ENCODE peak calls at places on chromosomes 1 and 21, in eight cellular contexts. C, Y, H, R, E, A, K and I are unnamed samples.

GRCh38 chr1:201842472-201843020 is 13.6 kb downstream of the IPO9 start:
- DNase-seq in Y (no peak), E (no peak), A (no peak), H (no peak), R (no peak), C (no peak), K (no peak), I (no peak)

GRCh38 chr1:2466834-2467554 is 9.1 kb upstream of the PLCH2 start:
- DNase-seq in R (peak; percentile 19), Y (no peak), C (no peak), E (no peak), H (no peak), K (no peak), A (no peak), I (no peak)

GRCh38 chr1:2322065-2322571 is 69.2 kb downstream of the MORN1 start:
- DNase-seq in Y (peak; percentile 82), K (no peak), H (no peak), C (no peak), E (peak; percentile 53), R (no peak), A (peak; percentile 65), I (peak; percentile 69)

GRCh38 chr1:17531682-17532487 is 7.6 kb upstream of the ARHGEF10L start:
- DNase-seq in H (no peak), R (no peak), C (peak; percentile 89), Y (peak; percentile 50), E (peak; percentile 74), K (no peak), A (no peak), I (peak; percentile 46)

GRCh38 chr21:45640888-45641479 is 2.5 kb upstream of the PCBP3 start:
- DNase-seq in K (peak; percentile 30), A (peak; percentile 33), R (peak; percentile 16), C (no peak), E (no peak), Y (peak; percentile 56), H (no peak), I (no peak)

GRCh38 chr1:83026745-83027144 is 972.2 kb downstream of the TTLL7 start:
- DNase-seq in E (no peak), H (no peak), K (no peak), Y (peak; percentile 15), C (no peak), R (no peak), A (no peak), I (no peak)

GRCh38 chr21:37787456-37787855 is 128.8 kb downstream of the KCNJ6 start:
- DNase-seq in H (no peak), E (no peak), C (peak; percentile 19), Y (peak; percentile 84), R (no peak), K (peak; percentile 53), A (peak; percentile 86), I (no peak)

GRCh38 chr1:207813513-207813881 is 61.6 kb downstream of the CD46 start:
- DNase-seq in A (no peak), E (no peak), K (no peak), H (no peak), R (no peak), C (no peak), Y (no peak), I (no peak)

GRCh38 chr1:207854001-207854400 is 56.9 kb downstream of the CD34 start:
- DNase-seq in H (no peak), A (no peak), K (no peak), E (no peak), Y (no peak), R (no peak), C (no peak), I (no peak)

GRCh38 chr1:221887091-221887746 is 145.3 kb upstream of the DUSP10 start:
- DNase-seq in Y (peak; percentile 89), E (no peak), R (no peak), H (no peak), C (peak; percentile 95), K (peak; percentile 83), A (peak; percentile 91), I (peak; percentile 50)

GRCh38 chr21:33386222-33386784 is 16.9 kb upstream of the IFNGR2 start:
- DNase-seq in C (no peak), R (no peak), A (no peak), Y (no peak), E (no peak), K (no peak), H (no peak), I (no peak)

GRCh38 chr1:10106756-10107479 is 74.2 kb downstream of the UBE4B start:
- DNase-seq in K (no peak), H (no peak), C (no peak), A (no peak), R (no peak), Y (no peak), E (no peak), I (no peak)